ENCODE peak calls at places on chromosome 13, in seven cellular contexts. M is mesendoderm, S is IMR-90, N is H9, I is neuronal stem cell, K is H1, E is trophoblast cell. Z is an unnamed sample.

GRCh38 chr13:110472904-110473563 is 88.5 kb downstream of the RAB20 start:
- DNase-seq in S (no peak), M (no peak), E (no peak), I (no peak), K (no peak), N (no peak), Z (no peak)

GRCh38 chr13:109145631-109146030 is 516.2 kb downstream of the MYO16 start:
- DNase-seq in I (peak), S (peak), E (peak), N (no peak), M (peak), K (no peak), Z (peak)

GRCh38 chr13:62278271-62278670 is 862.6 kb upstream of the PCDH20 start:
- DNase-seq in E (no peak), N (no peak), I (no peak), S (no peak), K (no peak), M (no peak), Z (no peak)

GRCh38 chr13:91045351-91046034 is 302.0 kb upstream of the MIR17HG start:
- DNase-seq in E (peak), N (no peak), S (no peak), K (no peak), M (peak), I (peak), Z (peak)

GRCh38 chr13:48431987-48432615 is 19.2 kb upstream of the LPAR6 start:
- DNase-seq in E (no peak), S (no peak), N (no peak), I (no peak), M (no peak), K (no peak), Z (peak)

GRCh38 chr13:51325837-51326236 is 13.7 kb upstream of the SERPINE3 start:
- DNase-seq in S (no peak), M (no peak), E (no peak), I (no peak), N (no peak), K (no peak), Z (no peak)

GRCh38 chr13:50805805-50806204 is 37.7 kb downstream of the DLEU7 start:
- DNase-seq in S (peak), E (peak), I (no peak), M (peak), N (no peak), K (no peak), Z (peak)

GRCh38 chr13:33676700-33677048 is 141.3 kb upstream of the RFC3 start:
- DNase-seq in K (no peak), M (peak), I (no peak), S (peak), E (peak), N (no peak), Z (peak)

GRCh38 chr13:52738719-52739467 is 727 bp downstream of the CNMD start:
- DNase-seq in S (no peak), M (peak), K (no peak), N (peak), E (peak), I (peak), Z (peak)

GRCh38 chr13:32941368-32941767 is 74.9 kb upstream of the KL start:
- DNase-seq in M (no peak), S (no peak), I (no peak), K (no peak), N (no peak), E (no peak), Z (no peak)

GRCh38 chr13:23506821-23507210 is 63.4 kb upstream of the TNFRSF19 start:
- DNase-seq in E (no peak), I (no peak), N (no peak), M (no peak), K (no peak), S (peak), Z (peak)

GRCh38 chr13:45889582-45890243 is 38.2 kb upstream of the SIAH3 start:
- DNase-seq in N (no peak), E (no peak), M (no peak), S (no peak), I (no peak), K (no peak), Z (no peak)

GRCh38 chr13:64591981-64592380 is 2638.2 kb downstream of the PCDH9 start:
- DNase-seq in M (no peak), S (peak), N (no peak), K (no peak), E (no peak), I (no peak), Z (peak)

GRCh38 chr13:77981191-77981925 is 62.7 kb upstream of the EDNRB start:
- DNase-seq in K (no peak), M (no peak), N (no peak), E (no peak), S (peak), I (no peak), Z (peak)

GRCh38 chr13:56396318-56396717 is 744.4 kb upstream of the PRR20A start:
- DNase-seq in I (no peak), E (no peak), S (no peak), M (no peak), N (no peak), K (no peak), Z (no peak)

GRCh38 chr13:94712812-94713555 is 639 bp upstream of the SOX21 start:
- DNase-seq in S (peak), K (no peak), M (peak), N (peak), E (peak), I (no peak), Z (peak)

GRCh38 chr13:43132228-43132627 is 108.8 kb downstream of the DNAJC15 start:
- DNase-seq in K (peak), E (peak), N (peak), S (peak), M (peak), I (peak), Z (peak)

GRCh38 chr13:114063545-114064515 is 68.6 kb downstream of the RASA3 start:
- DNase-seq in I (no peak), S (peak), K (no peak), M (no peak), N (no peak), E (peak), Z (peak)

GRCh38 chr13:35964764-35965163 is 166.4 kb downstream of the DCLK1 start:
- DNase-seq in K (no peak), S (peak), N (no peak), M (no peak), E (no peak), I (no peak), Z (peak)

GRCh38 chr13:43411741-43412140 is 375.0 kb downstream of the ENOX1 start:
- DNase-seq in M (no peak), E (no peak), S (peak), N (no peak), K (no peak), I (no peak), Z (no peak)

GRCh38 chr13:44063881-44064280 is 184.2 kb downstream of the LACC1 start:
- DNase-seq in K (no peak), I (no peak), E (peak), N (no peak), S (no peak), M (no peak), Z (no peak)

GRCh38 chr13:107124129-107124718 is 556.3 kb upstream of the ARGLU1 start:
- DNase-seq in I (peak), N (no peak), S (peak), M (peak), E (peak), K (no peak), Z (peak)

GRCh38 chr13:44141213-44141724 is 232.4 kb upstream of the SERP2 start:
- DNase-seq in E (peak), I (no peak), S (no peak), K (no peak), N (no peak), M (peak), Z (no peak)

GRCh38 chr13:37602743-37603381 is 4.3 kb upstream of the POSTN start:
- DNase-seq in N (no peak), K (no peak), S (peak), M (no peak), I (no peak), E (peak), Z (peak)

GRCh38 chr13:111123649-111124048 is 8.5 kb downstream of the ARHGEF7 start:
- DNase-seq in N (no peak), M (no peak), K (no peak), S (no peak), E (no peak), I (no peak), Z (no peak)

GRCh38 chr13:96091164-96091931 is 1.4 kb downstream of the HS6ST3 start:
- DNase-seq in S (no peak), N (peak), K (no peak), M (peak), E (peak), I (peak), Z (no peak)

GRCh38 chr13:100544866-100545683 is 43.5 kb downstream of the GGACT start:
- DNase-seq in K (no peak), N (no peak), S (no peak), I (no peak), M (no peak), E (no peak), Z (no peak)

GRCh38 chr13:61466280-61466679 is 50.6 kb upstream of the PCDH20 start:
- DNase-seq in S (no peak), E (no peak), I (no peak), M (peak), K (peak), N (peak), Z (no peak)

GRCh38 chr13:57666554-57666953 is 35.0 kb downstream of the PCDH17 start:
- DNase-seq in M (peak), E (no peak), I (no peak), N (no peak), K (no peak), S (no peak), Z (no peak)

GRCh38 chr13:72842991-72843390 is 61.1 kb downstream of the PIBF1 start:
- DNase-seq in I (no peak), M (no peak), N (no peak), E (no peak), S (no peak), K (no peak), Z (no peak)

GRCh38 chr13:110887955-110888333 is 26.9 kb downstream of the ANKRD10 start:
- DNase-seq in S (no peak), E (no peak), M (no peak), I (no peak), K (no peak), N (no peak), Z (no peak)

GRCh38 chr13:67175836-67176235 is 54.3 kb downstream of the PCDH9 start:
- DNase-seq in K (no peak), E (no peak), N (no peak), S (no peak), I (no peak), M (no peak), Z (no peak)

GRCh38 chr13:75395056-75395455 is 86.9 kb downstream of the TBC1D4 start:
- DNase-seq in E (peak), K (no peak), S (no peak), M (no peak), I (no peak), N (no peak), Z (no peak)
- H2BK5ac ChIP-seq in E (no peak), K (no peak), S (no peak), M (no peak), I (no peak), N (no peak), Z (no peak)

DNA sequence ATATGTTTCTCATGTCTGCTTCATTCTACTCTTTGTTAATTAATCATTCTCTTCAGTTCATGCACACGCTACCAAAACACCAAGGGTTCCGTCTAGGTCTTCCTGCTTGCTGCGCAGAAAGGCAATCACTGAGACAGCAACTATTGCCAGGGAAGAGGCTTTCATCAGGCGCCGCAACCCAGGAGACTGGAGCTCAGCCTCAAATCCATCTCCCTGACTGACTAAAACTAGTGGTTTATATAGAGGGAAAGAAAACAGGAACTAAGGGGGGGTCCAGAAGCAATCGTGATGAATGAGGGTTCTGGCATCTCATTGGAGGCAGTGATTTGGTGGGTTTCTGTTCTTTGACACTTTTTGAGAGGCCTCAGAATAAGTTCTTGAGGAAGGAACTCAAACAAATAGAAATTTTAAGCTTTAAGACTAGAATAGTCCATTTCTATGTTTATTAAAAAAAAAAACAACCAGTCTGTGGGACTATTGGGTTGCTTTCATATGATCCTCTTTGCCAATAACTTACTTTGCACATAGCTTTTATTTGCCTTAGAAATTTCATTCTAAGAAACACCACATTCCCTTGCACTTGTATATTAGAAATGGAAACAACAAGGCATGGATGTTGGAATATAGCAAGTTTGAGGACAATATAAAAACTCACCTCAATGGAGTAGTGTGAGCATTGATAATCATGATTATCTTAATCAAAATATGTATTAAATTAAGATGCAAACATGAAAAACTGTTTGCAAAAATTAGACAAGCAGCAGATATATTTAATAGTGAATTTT is 691.2 kb upstream of the GPC6 start:
- DNase-seq in E (no peak), S (no peak), N (no peak), K (no peak), I (no peak), M (no peak), Z (no peak)
- H2BK5ac ChIP-seq in E (no peak), S (no peak), N (no peak), K (no peak), I (no peak), M (no peak), Z (no peak)

GRCh38 chr13:30158774-30159445 is 148.4 kb downstream of the KATNAL1 start:
- DNase-seq in I (no peak), E (no peak), K (no peak), N (no peak), S (peak), M (no peak), Z (peak)
- H2BK5ac ChIP-seq in I (no peak), E (peak), K (no peak), N (no peak), S (no peak), M (no peak), Z (no peak)

GRCh38 chr13:81659984-81660383 is 1319.1 kb upstream of the SPRY2 start:
- DNase-seq in S (no peak), E (no peak), M (no peak), N (no peak), I (no peak), K (no peak), Z (no peak)
- H2BK5ac ChIP-seq in S (no peak), E (no peak), M (no peak), N (no peak), I (no peak), K (no peak), Z (no peak)

GRCh38 chr13:105918842-105919741 is 616.4 kb downstream of the EFNB2 start:
- DNase-seq in S (peak), E (peak), K (no peak), N (peak), I (no peak), M (peak), Z (peak)
- H2BK5ac ChIP-seq in S (peak), E (no peak), K (peak), N (no peak), I (no peak), M (no peak), Z (no peak)

GRCh38 chr13:93515267-93515666 is 288.7 kb downstream of the GPC6 start:
- DNase-seq in I (no peak), E (no peak), K (no peak), S (no peak), N (no peak), M (no peak), Z (no peak)

GRCh38 chr13:93521307-93521706 is 294.7 kb downstream of the GPC6 start:
- DNase-seq in N (no peak), I (no peak), E (no peak), K (no peak), S (no peak), M (no peak), Z (no peak)

GRCh38 chr13:93522486-93522885 is 295.9 kb downstream of the GPC6 start:
- DNase-seq in S (peak), K (no peak), I (no peak), E (no peak), M (peak), N (no peak), Z (no peak)

DNA sequence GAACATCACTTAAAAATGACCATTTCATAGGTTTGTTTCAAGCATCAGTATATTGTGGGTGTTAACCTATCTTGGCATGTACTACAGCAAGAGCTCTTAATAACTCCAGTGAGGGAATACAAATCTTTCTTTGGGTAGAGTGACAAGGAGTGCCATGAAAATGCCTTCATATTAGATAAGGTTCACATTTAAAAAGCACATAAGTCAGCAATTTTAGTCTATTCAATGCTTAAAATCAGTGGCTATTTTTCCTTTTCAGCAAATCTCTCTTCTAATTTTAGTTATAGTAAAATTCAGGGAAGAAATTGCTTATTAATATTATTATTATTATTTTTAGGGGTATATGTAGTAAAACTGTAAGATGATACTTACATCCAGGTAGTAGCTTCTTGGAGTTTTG is 291.1 kb downstream of the GPC6 start:
- DNase-seq in N (no peak), S (no peak), E (no peak), M (no peak), K (no peak), I (no peak), Z (no peak)
- H2BK5ac ChIP-seq in N (no peak), S (no peak), E (no peak), M (no peak), K (no peak), I (no peak), Z (no peak)

DNA sequence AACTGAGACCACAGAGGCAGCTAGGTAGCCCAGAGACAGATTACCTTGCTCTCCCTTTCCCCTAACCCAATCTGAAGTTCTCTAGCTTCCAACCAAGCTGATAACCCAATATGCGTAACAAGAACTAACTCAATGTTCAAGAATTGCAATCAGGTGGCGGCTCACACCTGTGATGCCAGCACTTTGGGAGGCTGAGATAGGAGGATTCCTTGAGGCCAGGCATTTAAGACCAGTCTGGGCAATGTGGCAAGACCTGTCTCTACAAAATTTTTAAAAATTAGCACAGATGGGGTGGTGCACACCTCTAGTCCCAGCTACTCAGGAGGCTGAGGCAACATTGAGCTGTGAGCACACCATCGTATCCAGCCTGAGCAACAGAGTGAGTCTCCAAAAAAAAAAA is 86.7 kb upstream of the IPO5 start:
- DNase-seq in K (no peak), I (no peak), M (no peak), E (peak), S (no peak), N (no peak), Z (no peak)
- H2BK5ac ChIP-seq in K (no peak), I (no peak), M (no peak), E (no peak), S (no peak), N (no peak), Z (no peak)

DNA sequence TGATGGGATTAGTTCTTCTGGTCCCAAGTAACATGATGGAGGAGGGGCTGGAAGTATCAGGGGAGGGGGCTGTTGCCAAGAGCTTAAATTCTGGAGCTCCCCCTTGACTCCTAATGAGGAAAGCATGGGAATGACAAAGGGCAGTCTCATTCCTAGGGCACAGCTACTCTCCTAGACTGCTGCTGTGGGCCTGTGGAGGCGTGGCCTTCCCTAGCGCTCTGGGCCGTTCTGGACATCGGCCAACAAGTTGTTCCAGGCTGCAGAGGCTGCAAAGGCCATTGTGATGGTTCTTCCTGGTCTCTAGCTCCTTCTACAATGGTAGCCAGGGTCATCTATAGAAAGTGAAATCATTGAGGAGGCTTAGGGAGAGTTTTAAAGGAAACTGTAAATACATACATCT is 916.6 kb downstream of the DIAPH3 start:
- DNase-seq in S (no peak), M (no peak), N (no peak), K (no peak), I (no peak), E (no peak), Z (no peak)
- H2BK5ac ChIP-seq in S (no peak), M (no peak), N (no peak), K (no peak), I (no peak), E (no peak), Z (no peak)

DNA sequence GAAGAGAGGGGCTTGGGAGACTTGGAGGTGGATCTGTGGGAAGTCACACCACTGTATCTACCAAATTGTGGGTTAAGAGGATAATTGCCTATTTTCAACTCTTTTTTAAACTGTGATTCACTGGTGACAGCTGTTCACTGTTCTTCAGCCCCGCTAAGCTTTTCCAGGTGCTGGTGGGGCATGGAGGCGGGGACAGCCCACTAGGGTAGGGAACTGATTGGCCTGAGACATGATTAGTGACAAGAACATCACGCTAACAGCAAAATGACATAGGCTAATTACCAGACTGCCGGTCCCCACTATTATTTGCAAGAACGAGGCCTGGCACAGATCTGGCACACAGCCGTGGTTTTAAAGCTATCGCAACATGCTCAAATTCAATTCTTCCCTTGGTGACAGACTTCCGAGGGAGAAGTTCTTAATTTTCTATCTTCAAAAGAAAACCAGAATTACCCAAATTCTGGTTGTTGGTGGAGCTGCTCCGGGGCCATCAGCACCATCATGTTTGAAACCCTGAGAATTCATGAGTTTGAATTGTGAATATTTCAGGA is 18.0 kb downstream of the DOCK9 start:
- DNase-seq in M (no peak), I (no peak), S (no peak), N (no peak), K (no peak), E (no peak), Z (no peak)
- H2BK5ac ChIP-seq in M (no peak), I (no peak), S (no peak), N (no peak), K (no peak), E (no peak), Z (no peak)

Z was measured in mesenchymal stem cell.